ENCODE peak calls at places on chromosomes 1 and 21, in five cellular contexts. One of them, this sample, is unnamed.
A peak's percentile ranks its signal among the peaks of the same experiment; 100 is the strongest.

GRCh38 chr1:6130036-6130435 is 50.1 kb downstream of the CHD5 start:
- DNase-seq in T-helper 9 cell: no peak
- DNase-seq in T-helper 1 cell: no peak
- DNase-seq in ovary: no peak
- DNase-seq in MM.1S: no peak
- DNase-seq in this sample: no peak

GRCh38 chr21:26962516-26963305 is 4.2 kb downstream of the ADAMTS5 start:
- DNase-seq in T-helper 9 cell: no peak
- DNase-seq in T-helper 1 cell: no peak
- DNase-seq in ovary: no peak
- DNase-seq in MM.1S: no peak
- DNase-seq in this sample: peak; percentile 35

GRCh38 chr1:163084330-163084729 is 15.2 kb downstream of the RGS4 start:
- DNase-seq in T-helper 9 cell: no peak
- DNase-seq in T-helper 1 cell: no peak
- DNase-seq in ovary: no peak
- DNase-seq in MM.1S: no peak
- DNase-seq in this sample: no peak

GRCh38 chr1:172134087-172134731 is 286.3 kb upstream of the C1orf105 start:
- DNase-seq in T-helper 9 cell: no peak
- DNase-seq in T-helper 1 cell: no peak
- DNase-seq in ovary: no peak
- DNase-seq in MM.1S: no peak
- DNase-seq in this sample: no peak

GRCh38 chr1:167599839-167600581 is 30.0 kb upstream of the RCSD1 start:
- DNase-seq in T-helper 9 cell: no peak
- DNase-seq in T-helper 1 cell: no peak
- DNase-seq in ovary: no peak
- DNase-seq in MM.1S: peak; percentile 93
- DNase-seq in this sample: peak; percentile 51

GRCh38 chr1:207140536-207140935 is 36.5 kb downstream of the C4BPA start:
- DNase-seq in T-helper 9 cell: no peak
- DNase-seq in T-helper 1 cell: no peak
- DNase-seq in ovary: no peak
- DNase-seq in MM.1S: no peak
- DNase-seq in this sample: no peak

GRCh38 chr21:14630556-14631069 is 84.5 kb upstream of the SAMSN1 start:
- DNase-seq in T-helper 9 cell: no peak
- DNase-seq in T-helper 1 cell: no peak
- DNase-seq in ovary: no peak
- DNase-seq in MM.1S: no peak
- DNase-seq in this sample: no peak

GRCh38 chr1:37556712-37557196 is at the start of gene DNALI1:
- DNase-seq in T-helper 9 cell: no peak
- DNase-seq in T-helper 1 cell: no peak
- DNase-seq in ovary: peak; percentile 90
- DNase-seq in MM.1S: peak; percentile 31
- DNase-seq in this sample: peak; percentile 95

GRCh38 chr1:36161656-36162531 is 5.9 kb downstream of the MAP7D1 start:
- DNase-seq in T-helper 9 cell: peak; percentile 37
- DNase-seq in T-helper 1 cell: no peak
- DNase-seq in ovary: no peak
- DNase-seq in MM.1S: no peak
- DNase-seq in this sample: no peak

GRCh38 chr21:38479641-38480515 is 18.4 kb downstream of the ERG start:
- DNase-seq in T-helper 9 cell: no peak
- DNase-seq in T-helper 1 cell: no peak
- DNase-seq in ovary: no peak
- DNase-seq in MM.1S: no peak
- DNase-seq in this sample: no peak

GRCh38 chr21:28704746-28705145 is 287.9 kb downstream of the LTN1 start:
- DNase-seq in T-helper 9 cell: no peak
- DNase-seq in T-helper 1 cell: no peak
- DNase-seq in ovary: no peak
- DNase-seq in MM.1S: no peak
- DNase-seq in this sample: peak; percentile 65

GRCh38 chr1:29396438-29397255 is 160.3 kb downstream of the PTPRU start:
- DNase-seq in T-helper 9 cell: no peak
- DNase-seq in T-helper 1 cell: no peak
- DNase-seq in ovary: no peak
- DNase-seq in MM.1S: no peak
- DNase-seq in this sample: peak; percentile 19

GRCh38 chr1:7558921-7559869 is 211.9 kb upstream of the VAMP3 start:
- DNase-seq in T-helper 9 cell: no peak
- DNase-seq in T-helper 1 cell: no peak
- DNase-seq in ovary: no peak
- DNase-seq in MM.1S: no peak
- DNase-seq in this sample: no peak

GRCh38 chr1:232012773-232013386 is 386.3 kb downstream of the DISC1 start:
- DNase-seq in T-helper 9 cell: no peak
- DNase-seq in T-helper 1 cell: no peak
- DNase-seq in ovary: peak; percentile 30
- DNase-seq in MM.1S: no peak
- DNase-seq in this sample: peak; percentile 30

GRCh38 chr1:16266411-16267118 is 29.6 kb upstream of the CPLANE2 start:
- DNase-seq in T-helper 9 cell: no peak
- DNase-seq in T-helper 1 cell: no peak
- DNase-seq in ovary: no peak
- DNase-seq in MM.1S: no peak
- DNase-seq in this sample: peak; percentile 66

GRCh38 chr21:46062471-46063211 is 35.3 kb upstream of the COL6A2 start:
- DNase-seq in T-helper 9 cell: no peak
- DNase-seq in T-helper 1 cell: no peak
- DNase-seq in ovary: no peak
- DNase-seq in MM.1S: no peak
- DNase-seq in this sample: no peak

GRCh38 chr1:209621329-209621728 is 30.9 kb downstream of the LAMB3 start:
- DNase-seq in T-helper 9 cell: no peak
- DNase-seq in T-helper 1 cell: no peak
- DNase-seq in ovary: peak; percentile 58
- DNase-seq in MM.1S: no peak
- DNase-seq in this sample: no peak

GRCh38 chr1:192610114-192610958 is 25.6 kb upstream of the RGS13 start:
- DNase-seq in T-helper 9 cell: no peak
- DNase-seq in T-helper 1 cell: no peak
- DNase-seq in ovary: no peak
- DNase-seq in MM.1S: peak; percentile 59
- DNase-seq in this sample: peak; percentile 54

GRCh38 chr1:57886376-57886775 is 462.5 kb upstream of the DAB1 start:
- DNase-seq in T-helper 9 cell: no peak
- DNase-seq in T-helper 1 cell: no peak
- DNase-seq in ovary: no peak
- DNase-seq in MM.1S: no peak
- DNase-seq in this sample: no peak

GRCh38 chr1:167687919-167688519 is 33.8 kb upstream of the MPZL1 start:
- DNase-seq in T-helper 9 cell: peak; percentile 75
- DNase-seq in T-helper 1 cell: peak; percentile 44
- DNase-seq in ovary: peak; percentile 44
- DNase-seq in MM.1S: peak; percentile 88
- DNase-seq in this sample: peak; percentile 88

GRCh38 chr1:7809742-7810141 is 25.7 kb downstream of the PER3 start:
- DNase-seq in T-helper 9 cell: no peak
- DNase-seq in T-helper 1 cell: no peak
- DNase-seq in ovary: no peak
- DNase-seq in MM.1S: no peak
- DNase-seq in this sample: no peak

GRCh38 chr1:91217911-91218310 is 186.7 kb downstream of the HFM1 start:
- DNase-seq in T-helper 9 cell: no peak
- DNase-seq in T-helper 1 cell: no peak
- DNase-seq in ovary: no peak
- DNase-seq in MM.1S: peak; percentile 62
- DNase-seq in this sample: no peak

GRCh38 chr1:204507317-204508105 is 8.7 kb upstream of the MDM4 start:
- DNase-seq in T-helper 9 cell: no peak
- DNase-seq in T-helper 1 cell: no peak
- DNase-seq in ovary: peak; percentile 22
- DNase-seq in MM.1S: peak; percentile 65
- DNase-seq in this sample: peak; percentile 78

GRCh38 chr1:119715542-119715941 is 3.8 kb downstream of the PHGDH start:
- DNase-seq in T-helper 9 cell: no peak
- DNase-seq in T-helper 1 cell: no peak
- DNase-seq in ovary: no peak
- DNase-seq in MM.1S: no peak
- DNase-seq in this sample: peak; percentile 13

GRCh38 chr1:163071381-163072255 is 2.5 kb downstream of the RGS4 start:
- DNase-seq in T-helper 9 cell: peak; percentile 2
- DNase-seq in T-helper 1 cell: no peak
- DNase-seq in ovary: no peak
- DNase-seq in MM.1S: peak; percentile 73
- DNase-seq in this sample: peak; percentile 77

GRCh38 chr1:84907095-84907827 is 14.3 kb upstream of the LPAR3 start:
- DNase-seq in T-helper 9 cell: no peak
- DNase-seq in T-helper 1 cell: no peak
- DNase-seq in ovary: no peak
- DNase-seq in MM.1S: no peak
- DNase-seq in this sample: peak; percentile 47

GRCh38 chr21:18477059-18477458 is 73.5 kb upstream of the TMPRSS15 start:
- DNase-seq in T-helper 9 cell: no peak
- DNase-seq in T-helper 1 cell: no peak
- DNase-seq in ovary: no peak
- DNase-seq in MM.1S: no peak
- DNase-seq in this sample: no peak

GRCh38 chr1:57494679-57495078 is 70.8 kb upstream of the DAB1 start:
- DNase-seq in T-helper 9 cell: no peak
- DNase-seq in T-helper 1 cell: no peak
- DNase-seq in ovary: no peak
- DNase-seq in MM.1S: no peak
- DNase-seq in this sample: no peak

GRCh38 chr1:233105225-233105624 is 154.8 kb downstream of the NTPCR start:
- DNase-seq in T-helper 9 cell: no peak
- DNase-seq in T-helper 1 cell: no peak
- DNase-seq in ovary: no peak
- DNase-seq in MM.1S: no peak
- DNase-seq in this sample: peak; percentile 75

GRCh38 chr1:223472057-223472456 is 78.8 kb downstream of the CCDC185 start:
- DNase-seq in T-helper 9 cell: no peak
- DNase-seq in T-helper 1 cell: no peak
- DNase-seq in ovary: no peak
- DNase-seq in MM.1S: no peak
- DNase-seq in this sample: no peak